ENCODE peak calls at places on chromosomes 16 and 17, in seven cellular contexts. One of them, this sample, is unnamed.
A peak's percentile ranks its signal among the peaks of the same experiment; 100 is the strongest.

GRCh38 chr16:54136276-54136625 is 150.3 kb downstream of the IRX3 start:
- DNase-seq in psoas muscle: no peak
- DNase-seq in neural crest cell: no peak
- DNase-seq in sigmoid colon: no peak
- DNase-seq in foreskin fibroblast: peak; percentile 41
- DNase-seq in choroid plexus epithelial cell: no peak
- DNase-seq in prostate gland: no peak
- DNase-seq in this sample: no peak

GRCh38 chr16:19555186-19555937 is at the start of gene VPS35L:
- DNase-seq in psoas muscle: peak; percentile 99
- DNase-seq in neural crest cell: peak; percentile 98
- DNase-seq in sigmoid colon: peak; percentile 98
- DNase-seq in foreskin fibroblast: peak; percentile 98
- DNase-seq in choroid plexus epithelial cell: peak; percentile 99
- DNase-seq in prostate gland: peak; percentile 90
- DNase-seq in this sample: peak; percentile 90

GRCh38 chr17:46772879-46773620 is 45.4 kb downstream of the WNT3 start:
- DNase-seq in psoas muscle: no peak
- DNase-seq in neural crest cell: no peak
- DNase-seq in sigmoid colon: peak; percentile 48
- DNase-seq in foreskin fibroblast: no peak
- DNase-seq in choroid plexus epithelial cell: no peak
- DNase-seq in prostate gland: no peak
- DNase-seq in this sample: no peak

GRCh38 chr17:69506489-69506888 is 92.0 kb downstream of the MAP2K6 start:
- DNase-seq in psoas muscle: no peak
- DNase-seq in neural crest cell: no peak
- DNase-seq in sigmoid colon: no peak
- DNase-seq in foreskin fibroblast: no peak
- DNase-seq in choroid plexus epithelial cell: peak; percentile 43
- DNase-seq in prostate gland: no peak
- DNase-seq in this sample: no peak

GRCh38 chr16:75011634-75012307 is 12.9 kb downstream of the ZNRF1 start:
- DNase-seq in psoas muscle: no peak
- DNase-seq in neural crest cell: no peak
- DNase-seq in sigmoid colon: no peak
- DNase-seq in foreskin fibroblast: peak; percentile 80
- DNase-seq in choroid plexus epithelial cell: peak; percentile 92
- DNase-seq in prostate gland: no peak
- DNase-seq in this sample: peak; percentile 67

GRCh38 chr16:89193021-89193575 is 7.2 kb downstream of the SLC22A31 start:
- DNase-seq in psoas muscle: peak; percentile 48
- DNase-seq in neural crest cell: no peak
- DNase-seq in sigmoid colon: no peak
- DNase-seq in foreskin fibroblast: peak; percentile 88
- DNase-seq in choroid plexus epithelial cell: no peak
- DNase-seq in prostate gland: no peak
- DNase-seq in this sample: peak; percentile 26

GRCh38 chr16:54687043-54687655 is 243.5 kb upstream of the IRX5 start:
- DNase-seq in psoas muscle: no peak
- DNase-seq in neural crest cell: no peak
- DNase-seq in sigmoid colon: no peak
- DNase-seq in foreskin fibroblast: no peak
- DNase-seq in choroid plexus epithelial cell: no peak
- DNase-seq in prostate gland: no peak
- DNase-seq in this sample: no peak

GRCh38 chr17:4950075-4950756 is 703 bp upstream of the ENO3 start:
- DNase-seq in psoas muscle: peak; percentile 77
- DNase-seq in neural crest cell: no peak
- DNase-seq in sigmoid colon: peak; percentile 83
- DNase-seq in foreskin fibroblast: no peak
- DNase-seq in choroid plexus epithelial cell: no peak
- DNase-seq in prostate gland: no peak
- DNase-seq in this sample: no peak

GRCh38 chr16:67845291-67846062 is 1.3 kb upstream of the NUTF2 start:
- DNase-seq in psoas muscle: no peak
- DNase-seq in neural crest cell: no peak
- DNase-seq in sigmoid colon: no peak
- DNase-seq in foreskin fibroblast: no peak
- DNase-seq in choroid plexus epithelial cell: no peak
- DNase-seq in prostate gland: no peak
- DNase-seq in this sample: no peak

GRCh38 chr17:1182831-1183578 is 3.2 kb upstream of the ABR start:
- DNase-seq in psoas muscle: no peak
- DNase-seq in neural crest cell: no peak
- DNase-seq in sigmoid colon: no peak
- DNase-seq in foreskin fibroblast: no peak
- DNase-seq in choroid plexus epithelial cell: peak; percentile 37
- DNase-seq in prostate gland: no peak
- DNase-seq in this sample: no peak

GRCh38 chr16:73071131-73071940 is 23.4 kb upstream of the ZFHX3 start:
- DNase-seq in psoas muscle: peak; percentile 52
- DNase-seq in neural crest cell: no peak
- DNase-seq in sigmoid colon: peak; percentile 87
- DNase-seq in foreskin fibroblast: no peak
- DNase-seq in choroid plexus epithelial cell: peak; percentile 71
- DNase-seq in prostate gland: no peak
- DNase-seq in this sample: no peak

GRCh38 chr17:64682261-64683181 is 20.4 kb upstream of the SMURF2 start:
- DNase-seq in psoas muscle: no peak
- DNase-seq in neural crest cell: no peak
- DNase-seq in sigmoid colon: no peak
- DNase-seq in foreskin fibroblast: peak; percentile 36
- DNase-seq in choroid plexus epithelial cell: peak; percentile 68
- DNase-seq in prostate gland: no peak
- DNase-seq in this sample: no peak

GRCh38 chr17:48261297-48261880 is 153.8 kb downstream of the SNX11 start:
- DNase-seq in psoas muscle: no peak
- DNase-seq in neural crest cell: peak; percentile 6
- DNase-seq in sigmoid colon: no peak
- DNase-seq in foreskin fibroblast: no peak
- DNase-seq in choroid plexus epithelial cell: peak; percentile 16
- DNase-seq in prostate gland: no peak
- DNase-seq in this sample: no peak

GRCh38 chr17:82870541-82870940 is 30.7 kb upstream of the ZNF750 start:
- DNase-seq in psoas muscle: no peak
- DNase-seq in neural crest cell: no peak
- DNase-seq in sigmoid colon: no peak
- DNase-seq in foreskin fibroblast: no peak
- DNase-seq in choroid plexus epithelial cell: no peak
- DNase-seq in prostate gland: no peak
- DNase-seq in this sample: no peak

GRCh38 chr17:31488264-31488981 is 96.9 kb downstream of the RAB11FIP4 start:
- DNase-seq in psoas muscle: no peak
- DNase-seq in neural crest cell: no peak
- DNase-seq in sigmoid colon: no peak
- DNase-seq in foreskin fibroblast: no peak
- DNase-seq in choroid plexus epithelial cell: no peak
- DNase-seq in prostate gland: no peak
- DNase-seq in this sample: no peak

GRCh38 chr17:75516619-75517276 is 420 bp downstream of the TSEN54 start:
- DNase-seq in psoas muscle: no peak
- DNase-seq in neural crest cell: peak; percentile 50
- DNase-seq in sigmoid colon: no peak
- DNase-seq in foreskin fibroblast: peak; percentile 22
- DNase-seq in choroid plexus epithelial cell: no peak
- DNase-seq in prostate gland: no peak
- DNase-seq in this sample: no peak

GRCh38 chr16:51553910-51554309 is 402.8 kb upstream of the SALL1 start:
- DNase-seq in psoas muscle: no peak
- DNase-seq in neural crest cell: no peak
- DNase-seq in sigmoid colon: no peak
- DNase-seq in foreskin fibroblast: peak; percentile 21
- DNase-seq in choroid plexus epithelial cell: peak; percentile 34
- DNase-seq in prostate gland: no peak
- DNase-seq in this sample: no peak

GRCh38 chr16:2883027-2883846 is at the start of gene FLYWCH2:
- DNase-seq in psoas muscle: peak; percentile 98
- DNase-seq in neural crest cell: peak; percentile 100
- DNase-seq in sigmoid colon: peak; percentile 99
- DNase-seq in foreskin fibroblast: peak; percentile 94
- DNase-seq in choroid plexus epithelial cell: peak; percentile 97
- DNase-seq in prostate gland: peak; percentile 98
- DNase-seq in this sample: peak; percentile 63
- TF ChIP-seq CTCF in psoas muscle: peak; percentile 18
- TF ChIP-seq CTCF in neural crest cell: peak; percentile 32
- TF ChIP-seq CTCF in sigmoid colon: no peak
- TF ChIP-seq CTCF in foreskin fibroblast: no peak
- TF ChIP-seq CTCF in choroid plexus epithelial cell: no peak
- TF ChIP-seq CTCF in prostate gland: no peak
- TF ChIP-seq CTCF in this sample: no peak

GRCh38 chr16:4539716-4540284 is 1.2 kb upstream of the CDIP1 start:
- DNase-seq in psoas muscle: no peak
- DNase-seq in neural crest cell: no peak
- DNase-seq in sigmoid colon: no peak
- DNase-seq in foreskin fibroblast: no peak
- DNase-seq in choroid plexus epithelial cell: no peak
- DNase-seq in prostate gland: no peak
- DNase-seq in this sample: no peak

GRCh38 chr16:4537376-4538066 is 1.1 kb downstream of the CDIP1 start:
- DNase-seq in psoas muscle: no peak
- DNase-seq in neural crest cell: no peak
- DNase-seq in sigmoid colon: peak; percentile 70
- DNase-seq in foreskin fibroblast: no peak
- DNase-seq in choroid plexus epithelial cell: no peak
- DNase-seq in prostate gland: peak; percentile 14
- DNase-seq in this sample: no peak

GRCh38 chr16:4538067-4538385 is 547 bp downstream of the CDIP1 start:
- DNase-seq in psoas muscle: no peak
- DNase-seq in neural crest cell: peak; percentile 16
- DNase-seq in sigmoid colon: no peak
- DNase-seq in foreskin fibroblast: no peak
- DNase-seq in choroid plexus epithelial cell: no peak
- DNase-seq in prostate gland: no peak
- DNase-seq in this sample: no peak

GRCh38 chr16:4536391-4537106 is 2.0 kb downstream of the CDIP1 start:
- DNase-seq in psoas muscle: no peak
- DNase-seq in neural crest cell: no peak
- DNase-seq in sigmoid colon: no peak
- DNase-seq in foreskin fibroblast: no peak
- DNase-seq in choroid plexus epithelial cell: no peak
- DNase-seq in prostate gland: no peak
- DNase-seq in this sample: no peak

GRCh38 chr16:4538386-4539235 is at the start of gene CDIP1:
- DNase-seq in psoas muscle: peak; percentile 98
- DNase-seq in neural crest cell: peak; percentile 88
- DNase-seq in sigmoid colon: peak; percentile 99
- DNase-seq in foreskin fibroblast: peak; percentile 96
- DNase-seq in choroid plexus epithelial cell: peak; percentile 95
- DNase-seq in prostate gland: peak; percentile 96
- DNase-seq in this sample: peak; percentile 46
- TF ChIP-seq CTCF in psoas muscle: no peak
- TF ChIP-seq CTCF in neural crest cell: no peak
- TF ChIP-seq CTCF in sigmoid colon: no peak
- TF ChIP-seq CTCF in foreskin fibroblast: no peak
- TF ChIP-seq CTCF in choroid plexus epithelial cell: no peak
- TF ChIP-seq CTCF in prostate gland: peak; percentile 20
- TF ChIP-seq CTCF in this sample: no peak

DNA sequence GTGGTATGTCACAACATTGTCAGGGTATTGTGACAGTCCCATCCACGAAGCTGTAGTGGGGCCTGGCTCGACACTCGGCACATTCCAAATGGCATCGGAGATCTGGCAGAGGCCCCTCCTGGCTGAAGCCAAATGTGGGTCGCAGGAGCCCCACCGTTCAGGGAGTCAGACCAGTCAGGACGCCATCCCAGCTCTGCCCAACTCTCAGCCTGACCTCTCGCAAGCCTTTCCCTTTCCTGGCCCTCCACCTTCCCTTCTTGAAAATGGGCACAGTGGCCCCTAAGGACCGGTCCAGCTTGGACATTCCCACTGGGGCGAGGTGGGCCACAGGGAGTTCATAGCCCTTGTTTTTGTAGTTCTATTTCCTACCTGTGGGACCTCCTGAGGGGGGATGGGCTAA is 1.6 kb downstream of the NATD1 start:
- DNase-seq in psoas muscle: no peak
- DNase-seq in neural crest cell: no peak
- DNase-seq in sigmoid colon: no peak
- DNase-seq in foreskin fibroblast: no peak
- DNase-seq in choroid plexus epithelial cell: no peak
- DNase-seq in prostate gland: no peak
- DNase-seq in this sample: no peak
- TF ChIP-seq CTCF in psoas muscle: no peak
- TF ChIP-seq CTCF in neural crest cell: no peak
- TF ChIP-seq CTCF in sigmoid colon: no peak
- TF ChIP-seq CTCF in foreskin fibroblast: no peak
- TF ChIP-seq CTCF in choroid plexus epithelial cell: no peak
- TF ChIP-seq CTCF in prostate gland: no peak
- TF ChIP-seq CTCF in this sample: no peak

GRCh38 chr17:81157848-81158687 is 7.2 kb upstream of the PVALEF start:
- DNase-seq in psoas muscle: peak; percentile 7
- DNase-seq in neural crest cell: no peak
- DNase-seq in sigmoid colon: no peak
- DNase-seq in foreskin fibroblast: no peak
- DNase-seq in choroid plexus epithelial cell: no peak
- DNase-seq in prostate gland: no peak
- DNase-seq in this sample: no peak
- TF ChIP-seq CTCF in psoas muscle: no peak
- TF ChIP-seq CTCF in neural crest cell: no peak
- TF ChIP-seq CTCF in sigmoid colon: no peak
- TF ChIP-seq CTCF in foreskin fibroblast: no peak
- TF ChIP-seq CTCF in choroid plexus epithelial cell: no peak
- TF ChIP-seq CTCF in prostate gland: no peak
- TF ChIP-seq CTCF in this sample: no peak

GRCh38 chr16:48914070-48914469 is 304.1 kb upstream of the N4BP1 start:
- DNase-seq in psoas muscle: no peak
- DNase-seq in neural crest cell: no peak
- DNase-seq in sigmoid colon: no peak
- DNase-seq in foreskin fibroblast: no peak
- DNase-seq in choroid plexus epithelial cell: no peak
- DNase-seq in prostate gland: no peak
- DNase-seq in this sample: no peak

GRCh38 chr16:48910214-48910613 is 300.2 kb upstream of the N4BP1 start:
- DNase-seq in psoas muscle: no peak
- DNase-seq in neural crest cell: no peak
- DNase-seq in sigmoid colon: no peak
- DNase-seq in foreskin fibroblast: no peak
- DNase-seq in choroid plexus epithelial cell: no peak
- DNase-seq in prostate gland: no peak
- DNase-seq in this sample: no peak

GRCh38 chr16:48912360-48912759 is 302.4 kb upstream of the N4BP1 start:
- DNase-seq in psoas muscle: no peak
- DNase-seq in neural crest cell: no peak
- DNase-seq in sigmoid colon: no peak
- DNase-seq in foreskin fibroblast: no peak
- DNase-seq in choroid plexus epithelial cell: no peak
- DNase-seq in prostate gland: no peak
- DNase-seq in this sample: no peak

GRCh38 chr16:48913384-48913783 is 303.4 kb upstream of the N4BP1 start:
- DNase-seq in psoas muscle: no peak
- DNase-seq in neural crest cell: no peak
- DNase-seq in sigmoid colon: no peak
- DNase-seq in foreskin fibroblast: no peak
- DNase-seq in choroid plexus epithelial cell: no peak
- DNase-seq in prostate gland: no peak
- DNase-seq in this sample: no peak

DNA sequence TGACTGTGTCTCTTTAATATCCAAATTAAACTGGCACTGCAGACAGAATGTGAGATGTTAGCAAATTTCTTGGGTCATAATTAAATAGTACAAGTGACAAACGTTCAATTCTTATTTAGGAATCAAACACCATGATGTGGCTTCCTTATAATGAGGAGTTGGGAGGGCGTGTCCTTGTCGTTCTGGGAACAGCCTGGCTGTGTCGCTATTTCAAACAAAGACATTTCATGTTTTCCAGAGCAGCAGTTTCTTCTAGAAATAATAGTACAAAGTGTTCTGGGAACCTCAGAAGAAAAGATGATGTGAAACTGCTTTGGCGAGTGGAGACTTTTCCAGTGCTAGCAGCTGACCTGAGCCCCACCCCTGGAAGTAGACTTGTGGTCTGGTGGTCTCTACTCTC is 301.7 kb upstream of the N4BP1 start:
- DNase-seq in psoas muscle: no peak
- DNase-seq in neural crest cell: no peak
- DNase-seq in sigmoid colon: no peak
- DNase-seq in foreskin fibroblast: no peak
- DNase-seq in choroid plexus epithelial cell: no peak
- DNase-seq in prostate gland: no peak
- DNase-seq in this sample: no peak
- TF ChIP-seq CTCF in psoas muscle: no peak
- TF ChIP-seq CTCF in neural crest cell: no peak
- TF ChIP-seq CTCF in sigmoid colon: no peak
- TF ChIP-seq CTCF in foreskin fibroblast: no peak
- TF ChIP-seq CTCF in choroid plexus epithelial cell: no peak
- TF ChIP-seq CTCF in prostate gland: no peak
- TF ChIP-seq CTCF in this sample: peak; percentile 22